ENCODE peak calls at places on chromosomes 2 and 18, in seven cellular contexts. U is mesendoderm, Q is neuronal stem cell, S is IMR-90, K is mesenchymal stem cell, J is trophoblast cell, P is H1. X is an unnamed sample. For H3K4me1, the result is how much of the 10 kb centered on the place peaks cover.

GRCh38 chr2:217740796-217741195 is 262.0 kb downstream of the TNS1 start:
- DNase-seq in U (no peak), Q (no peak), S (no peak), K (no peak), J (no peak), P (no peak), X (no peak)

GRCh38 chr2:121236650-121237049 is 48.4 kb downstream of the TFCP2L1 start:
- DNase-seq in U (no peak), Q (no peak), S (no peak), K (no peak), J (no peak), P (no peak), X (no peak)

GRCh38 chr2:207531024-207531411 is 1.3 kb downstream of the CREB1 start:
- DNase-seq in U (no peak), Q (no peak), S (no peak), K (no peak), J (no peak), P (no peak), X (no peak)

GRCh38 chr2:98086491-98087446 is at the start of gene VWA3B:
- DNase-seq in U (peak), Q (peak), S (no peak), K (peak), J (peak), P (peak), X (peak)

GRCh38 chr2:121191191-121192170 is 93.5 kb downstream of the TFCP2L1 start:
- DNase-seq in U (no peak), Q (no peak), S (no peak), K (no peak), J (no peak), P (no peak), X (no peak)

GRCh38 chr2:40123746-40124145 is 328.1 kb downstream of the SLC8A1 start:
- DNase-seq in U (no peak), Q (no peak), S (peak), K (no peak), J (no peak), P (no peak), X (no peak)

GRCh38 chr2:156334496-156335478 is 2.3 kb upstream of the NR4A2 start:
- DNase-seq in U (peak), Q (peak), S (peak), K (peak), J (peak), P (no peak), X (peak)

GRCh38 chr18:9055185-9055584 is 47.3 kb upstream of the NDUFV2 start:
- DNase-seq in U (no peak), Q (no peak), S (peak), K (peak), J (no peak), P (no peak), X (no peak)

GRCh38 chr2:36748166-36748565 is 51.7 kb downstream of the VIT start:
- DNase-seq in U (no peak), Q (no peak), S (peak), K (no peak), J (no peak), P (no peak), X (no peak)

GRCh38 chr2:172072279-172072678 is 13.0 kb upstream of the DLX1 start:
- DNase-seq in U (no peak), Q (no peak), S (no peak), K (no peak), J (no peak), P (no peak), X (no peak)

GRCh38 chr18:68436485-68436884 is 278.4 kb downstream of the TMX3 start:
- DNase-seq in U (no peak), Q (no peak), S (peak), K (peak), J (peak), P (no peak), X (no peak)

GRCh38 chr18:51988277-51988676 is 351.7 kb upstream of the DCC start:
- DNase-seq in U (no peak), Q (peak), S (no peak), K (no peak), J (no peak), P (no peak), X (no peak)

GRCh38 chr2:143068094-143068890 is 60.9 kb upstream of the ARHGAP15 start:
- DNase-seq in U (no peak), Q (no peak), S (no peak), K (no peak), J (no peak), P (no peak), X (no peak)

GRCh38 chr18:6613581-6613980 is 115.9 kb upstream of the ARHGAP28 start:
- DNase-seq in U (peak), Q (no peak), S (no peak), K (no peak), J (no peak), P (peak), X (no peak)

GRCh38 chr2:196173505-196173904 is 2.1 kb upstream of the STK17B start:
- DNase-seq in U (no peak), Q (no peak), S (peak), K (no peak), J (no peak), P (no peak), X (no peak)

GRCh38 chr2:53505814-53506213 is 261.8 kb upstream of the CHAC2 start:
- DNase-seq in U (peak), Q (no peak), S (peak), K (no peak), J (peak), P (no peak), X (no peak)

GRCh38 chr2:12862541-12862940 is 145.8 kb downstream of the TRIB2 start:
- DNase-seq in U (no peak), Q (no peak), S (no peak), K (no peak), J (no peak), P (no peak), X (no peak)

GRCh38 chr2:28142403-28142802 is 250.3 kb upstream of the FOSL2 start:
- DNase-seq in U (no peak), Q (no peak), S (no peak), K (no peak), J (no peak), P (no peak), X (no peak)

GRCh38 chr2:112622528-112622849 is 23.2 kb upstream of the SLC20A1 start:
- DNase-seq in U (no peak), Q (no peak), S (peak), K (peak), J (peak), P (no peak), X (no peak)

GRCh38 chr2:241351640-241352031 is 4.4 kb upstream of the FARP2 start:
- DNase-seq in U (no peak), Q (no peak), S (no peak), K (no peak), J (no peak), P (no peak), X (no peak)

GRCh38 chr2:3667151-3667631 is 9.2 kb downstream of the ALLC start:
- DNase-seq in U (no peak), Q (no peak), S (peak), K (no peak), J (no peak), P (no peak), X (no peak)

GRCh38 chr2:133324150-133324561 is 244.1 kb downstream of the NCKAP5 start:
- DNase-seq in U (no peak), Q (no peak), S (peak), K (peak), J (peak), P (no peak), X (no peak)

GRCh38 chr2:236254021-236254420 is 10.2 kb downstream of the ASB18 start:
- DNase-seq in U (no peak), Q (no peak), S (no peak), K (no peak), J (no peak), P (no peak), X (no peak)

GRCh38 chr18:45935591-45936335 is 31.4 kb downstream of the EPG5 start:
- DNase-seq in U (peak), Q (no peak), S (peak), K (no peak), J (no peak), P (no peak), X (no peak)

GRCh38 chr2:41737888-41738287 is 309.9 kb upstream of the PKDCC start:
- DNase-seq in U (no peak), Q (no peak), S (no peak), K (no peak), J (no peak), P (no peak), X (no peak)

GRCh38 chr2:138846216-138846821 is 66.1 kb upstream of the NXPH2 start:
- DNase-seq in U (peak), Q (no peak), S (peak), K (peak), J (no peak), P (no peak), X (no peak)

GRCh38 chr2:144642106-144642505 is 122.2 kb upstream of the ZEB2 start:
- DNase-seq in U (peak), Q (no peak), S (no peak), K (no peak), J (no peak), P (no peak), X (no peak)

GRCh38 chr2:69893684-69894481 is at the start of gene SNRNP27:
- DNase-seq in U (peak), Q (peak), S (peak), K (peak), J (peak), P (no peak), X (peak)

GRCh38 chr2:36356990-36357505 is 1.5 kb downstream of the CRIM1 start:
- DNase-seq in U (no peak), Q (no peak), S (peak), K (peak), J (no peak), P (no peak), X (no peak)

GRCh38 chr18:76529433-76529811 is 34.4 kb upstream of the ZNF516 start:
- DNase-seq in U (no peak), Q (no peak), S (no peak), K (no peak), J (no peak), P (no peak), X (no peak)

GRCh38 chr18:23363865-23364570 is 89.1 kb upstream of the RIOK3 start:
- DNase-seq in U (no peak), Q (no peak), S (no peak), K (no peak), J (no peak), P (no peak), X (no peak)

GRCh38 chr2:232543928-232544631 is 4.6 kb downstream of the CHRNG start:
- DNase-seq in U (no peak), Q (no peak), S (no peak), K (no peak), J (no peak), P (no peak), X (no peak)

GRCh38 chr18:34866739-34867138 is 156.6 kb downstream of the DTNA start:
- DNase-seq in U (peak), Q (no peak), S (peak), K (peak), J (no peak), P (no peak), X (no peak)

GRCh38 chr2:201406077-201406662 is 45.1 kb downstream of the TRAK2 start:
- DNase-seq in U (no peak), Q (no peak), S (peak), K (peak), J (no peak), P (no peak), X (no peak)

GRCh38 chr18:58447342-58448190 is 181.3 kb downstream of the ALPK2 start:
- DNase-seq in U (peak), Q (peak), S (peak), K (peak), J (no peak), P (no peak), X (no peak)

GRCh38 chr2:177172034-177172880 is 40.3 kb upstream of the HNRNPA3 start:
- DNase-seq in U (peak), Q (no peak), S (peak), K (peak), J (peak), P (no peak), X (no peak)

GRCh38 chr18:59921384-59921891 is 21.6 kb downstream of the PMAIP1 start:
- DNase-seq in U (no peak), Q (no peak), S (no peak), K (no peak), J (no peak), P (no peak), X (no peak)

DNA sequence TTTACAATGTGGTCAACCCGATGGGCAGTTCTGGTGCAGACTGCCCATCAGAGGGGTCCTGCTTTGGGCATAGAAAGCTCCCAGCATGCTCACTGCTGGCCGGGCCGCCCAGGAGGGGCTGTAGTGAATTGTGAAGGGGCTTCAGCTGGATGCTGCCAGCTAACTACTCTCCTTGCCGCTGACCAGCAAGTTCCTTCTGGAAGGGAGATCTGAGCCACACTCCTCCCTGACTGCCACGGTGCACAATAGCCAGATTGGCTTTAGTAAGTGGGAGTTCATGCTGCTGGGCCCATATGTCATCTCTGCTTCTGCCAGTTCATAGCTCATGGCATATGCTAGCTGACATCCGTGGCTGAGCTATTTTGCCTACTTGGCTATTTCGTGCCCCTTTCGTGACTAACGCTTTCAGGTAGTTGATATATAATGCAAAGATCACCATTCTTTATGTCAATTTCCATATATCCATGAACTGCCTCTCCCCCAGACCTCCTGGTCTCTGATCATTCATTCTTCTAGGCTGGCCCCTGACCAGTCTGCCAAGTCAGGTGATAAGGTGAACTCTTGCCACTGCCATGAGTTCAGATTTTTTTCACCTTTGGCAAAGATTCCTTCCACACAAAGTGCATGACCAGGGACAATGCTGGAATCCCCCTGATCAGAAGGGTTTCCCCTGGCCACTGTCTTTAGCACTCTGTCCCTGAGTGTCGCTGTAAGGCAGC is 51.7 kb upstream of the ROCK2 start:
- DNase-seq in U (no peak), Q (no peak), S (no peak), K (no peak), J (no peak), P (no peak), X (no peak)
- H3K4me1 ChIP-seq in U (under half), Q (under half), S (under half), K (under half), J (under half), P (under half), X (under half)

GRCh38 chr18:61989138-61989537 is 96.3 kb upstream of the RNF152 start:
- DNase-seq in U (no peak), Q (no peak), S (no peak), K (no peak), J (no peak), P (no peak), X (no peak)

GRCh38 chr18:61982475-61982874 is 89.7 kb upstream of the RNF152 start:
- DNase-seq in U (no peak), Q (no peak), S (no peak), K (peak), J (no peak), P (no peak), X (no peak)

GRCh38 chr18:61988100-61988499 is 95.3 kb upstream of the RNF152 start:
- DNase-seq in U (no peak), Q (no peak), S (peak), K (peak), J (no peak), P (no peak), X (no peak)

GRCh38 chr18:61980355-61980754 is 87.5 kb upstream of the RNF152 start:
- DNase-seq in U (no peak), Q (no peak), S (peak), K (peak), J (no peak), P (no peak), X (no peak)

DNA sequence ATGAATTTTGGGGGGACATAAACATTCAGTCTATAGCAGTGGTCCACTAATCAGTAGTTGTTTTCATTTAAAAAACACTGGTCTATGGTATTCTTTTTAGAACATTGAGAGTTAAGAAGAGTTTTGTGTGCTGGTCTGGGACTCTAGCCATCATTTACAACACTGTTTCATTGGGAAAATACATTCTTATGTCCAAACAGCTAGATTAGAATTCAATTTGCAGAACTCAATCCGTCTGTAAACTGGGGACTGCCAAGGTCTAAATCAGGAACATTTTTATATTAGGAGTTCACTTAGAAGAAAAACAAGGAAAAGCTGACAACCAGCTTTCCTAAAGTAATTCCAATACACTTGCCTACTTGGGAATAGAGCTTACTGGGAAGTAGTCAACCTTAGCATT is 91.5 kb upstream of the RNF152 start:
- DNase-seq in U (no peak), Q (no peak), S (no peak), K (no peak), J (no peak), P (no peak), X (no peak)
- H2BK5ac ChIP-seq in U (no peak), Q (no peak), S (no peak), K (no peak), J (no peak), P (no peak), X (no peak)

GRCh38 chr18:24398515-24398914 is 891 bp upstream of the OSBPL1A start:
- DNase-seq in U (peak), Q (no peak), S (peak), K (peak), J (no peak), P (no peak), X (peak)

GRCh38 chr18:24397694-24398365 is at the start of gene OSBPL1A:
- DNase-seq in U (peak), Q (peak), S (peak), K (peak), J (peak), P (peak), X (peak)

GRCh38 chr18:24395049-24395780 is 2.4 kb downstream of the OSBPL1A start:
- DNase-seq in U (no peak), Q (no peak), S (peak), K (peak), J (no peak), P (no peak), X (no peak)

GRCh38 chr18:24396082-24396623 is 1.5 kb downstream of the OSBPL1A start:
- DNase-seq in U (no peak), Q (no peak), S (peak), K (no peak), J (no peak), P (no peak), X (no peak)

DNA sequence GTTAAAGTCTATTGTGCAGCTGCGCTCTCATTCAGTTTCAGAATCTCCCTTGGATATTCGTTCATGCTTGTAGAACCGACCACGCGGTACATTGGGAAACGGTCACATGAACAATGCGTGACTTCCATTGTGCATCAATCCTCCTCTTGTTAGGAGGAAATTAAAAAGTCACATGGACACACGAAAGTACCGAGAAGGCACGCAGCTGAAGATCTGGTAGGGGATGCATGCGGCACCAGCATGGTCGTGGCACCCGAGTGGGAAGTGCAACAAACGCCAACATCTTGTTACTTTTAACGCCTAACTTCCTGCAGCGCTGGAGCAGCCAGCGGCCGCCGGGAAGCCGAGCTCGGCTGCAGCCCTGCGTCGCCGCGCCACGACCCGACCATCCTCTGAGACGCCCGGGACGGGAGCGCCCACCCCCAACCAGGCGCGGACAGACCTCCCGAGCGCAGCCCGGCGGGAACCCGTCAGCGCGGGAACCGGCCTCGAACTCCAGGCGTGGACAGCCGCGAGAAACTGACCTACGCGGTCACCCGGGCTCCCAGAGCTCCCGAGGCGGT is 412 bp downstream of the OSBPL1A start:
- DNase-seq in U (peak), Q (no peak), S (peak), K (peak), J (peak), P (no peak), X (no peak)
- H3K18ac ChIP-seq in U (peak), Q (peak), S (peak), K (peak), J (peak), P (peak), X (peak)

GRCh38 chr2:43464546-43464945 is 131.3 kb downstream of the THADA start:
- DNase-seq in U (no peak), Q (no peak), S (peak), K (peak), J (no peak), P (no peak), X (no peak)
- H3K4me1 ChIP-seq in U (under half), Q (under half), S (under half), K (under half), J (under half), P (under half), X (under half)

GRCh38 chr2:174974131-174974530 is 31.1 kb downstream of the CHN1 start:
- DNase-seq in U (no peak), Q (no peak), S (no peak), K (no peak), J (peak), P (no peak), X (no peak)
- H2BK5ac ChIP-seq in U (no peak), Q (no peak), S (peak), K (no peak), J (no peak), P (no peak), X (no peak)

GRCh38 chr2:71337776-71338175 is 6.2 kb downstream of the ZNF638 start:
- DNase-seq in U (no peak), Q (no peak), S (no peak), K (no peak), J (no peak), P (no peak), X (no peak)

GRCh38 chr2:71333619-71334018 is 2.0 kb downstream of the ZNF638 start:
- DNase-seq in U (peak), Q (no peak), S (no peak), K (no peak), J (no peak), P (no peak), X (no peak)

GRCh38 chr2:71336802-71337201 is 5.2 kb downstream of the ZNF638 start:
- DNase-seq in U (no peak), Q (no peak), S (peak), K (peak), J (no peak), P (no peak), X (no peak)

GRCh38 chr2:71339685-71340084 is 8.1 kb downstream of the ZNF638 start:
- DNase-seq in U (no peak), Q (no peak), S (no peak), K (no peak), J (no peak), P (no peak), X (no peak)

DNA sequence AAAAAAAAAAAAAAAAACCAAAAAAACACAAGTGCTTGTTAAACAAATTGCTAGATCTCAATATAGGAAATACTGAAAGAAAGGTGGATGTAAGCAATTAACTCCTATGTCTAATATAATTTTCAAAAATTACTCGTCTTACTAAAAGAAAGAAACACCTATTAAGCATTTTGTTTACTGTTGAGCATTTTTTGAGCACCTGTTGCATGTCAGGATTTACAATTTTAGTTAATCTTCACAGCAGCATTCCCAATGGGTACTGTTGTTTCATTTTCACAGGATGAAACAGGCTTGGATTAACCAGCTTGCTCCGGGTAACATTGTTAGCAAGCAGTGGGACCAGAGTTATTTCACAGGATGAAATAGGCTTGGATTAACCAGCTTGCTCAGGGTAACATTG is 4.8 kb downstream of the ZNF638 start:
- DNase-seq in U (peak), Q (no peak), S (no peak), K (no peak), J (no peak), P (no peak), X (no peak)
- H3K18ac ChIP-seq in U (no peak), Q (no peak), S (no peak), K (no peak), J (no peak), P (no peak), X (no peak)

GRCh38 chr2:88137833-88138232 is 10.0 kb upstream of the FABP1 start:
- DNase-seq in U (no peak), Q (no peak), S (no peak), K (no peak), J (no peak), P (no peak), X (no peak)
- H3K4me1 ChIP-seq in U (under half), Q (under half), S (under half), K (under half), J (under half), P (under half), X (under half)